ENCODE peak calls at places on chromosomes 16 and 17, in five cellular contexts. M, V, P, B and Q are unnamed samples. For H3K9me3, the result is how much of the 10 kb centered on the place peaks cover.

GRCh38 chr16:5354645-5355044 is 257.1 kb upstream of the EEF2KMT start:
- DNase-seq in M (no peak), V (no peak), B (no peak), P (no peak), Q (no peak)

GRCh38 chr17:63356275-63356905 is 89.7 kb downstream of the CYB561 start:
- DNase-seq in M (no peak), P (peak), V (no peak), B (no peak), Q (peak)

GRCh38 chr16:61263400-61263799 is 772.8 kb downstream of the CDH8 start:
- DNase-seq in M (no peak), B (no peak), P (no peak), V (no peak), Q (no peak)

GRCh38 chr17:75482098-75482943 is 25.9 kb downstream of the TMEM94 start:
- DNase-seq in M (no peak), V (no peak), P (no peak), B (no peak), Q (no peak)

GRCh38 chr17:80422981-80423380 is 8.0 kb downstream of the ENDOV start:
- DNase-seq in B (no peak), P (no peak), M (no peak), V (no peak), Q (no peak)

GRCh38 chr16:55773859-55774549 is 58.9 kb downstream of the CES1 start:
- DNase-seq in M (no peak), V (no peak), P (no peak), B (peak), Q (no peak)

GRCh38 chr17:51461578-51462004 is 201.2 kb downstream of the UTP18 start:
- DNase-seq in V (peak), B (peak), M (peak), P (peak), Q (peak)

GRCh38 chr17:74442670-74443515 is 11.0 kb downstream of the GPRC5C start:
- DNase-seq in P (no peak), V (no peak), M (no peak), B (peak), Q (no peak)

GRCh38 chr17:57987582-57988300 is at the start of gene VEZF1:
- DNase-seq in B (peak), M (peak), P (no peak), V (peak), Q (peak)

GRCh38 chr16:66517586-66518263 is 32.2 kb downstream of the TK2 start:
- DNase-seq in P (no peak), B (peak), M (no peak), V (no peak), Q (no peak)
- H3K4me3 ChIP-seq in P (no peak), B (peak), M (no peak), V (peak), Q (no peak)

GRCh38 chr17:35499548-35499947 is 37.9 kb downstream of the SLFN12L start:
- DNase-seq in P (no peak), M (no peak), B (no peak), V (no peak), Q (no peak)
- H3K9me3 ChIP-seq in P (under half), M (under half), B (under half), V (under half), Q (under half)

GRCh38 chr16:88633684-88634140 is 4.7 kb upstream of the IL17C start:
- DNase-seq in B (peak), M (peak), P (no peak), V (peak), Q (no peak)
- H3K4me3 ChIP-seq in B (no peak), M (peak), P (no peak), V (peak), Q (no peak)

GRCh38 chr17:26792486-26792885 is 501.4 kb upstream of the WSB1 start:
- DNase-seq in V (no peak), B (no peak), P (no peak), M (no peak), Q (no peak)
- H3K9me3 ChIP-seq in V (under half), B (half or more), P (half or more), M (under half), Q (under half)

GRCh38 chr16:73231379-73231778 is 183.5 kb upstream of the ZFHX3 start:
- DNase-seq in M (no peak), P (no peak), B (no peak), V (no peak), Q (no peak)

GRCh38 chr16:73230651-73231050 is 182.7 kb upstream of the ZFHX3 start:
- DNase-seq in M (no peak), B (no peak), V (no peak), P (no peak), Q (no peak)

GRCh38 chr16:73232555-73233422 is 184.9 kb upstream of the ZFHX3 start:
- DNase-seq in P (peak), M (no peak), B (peak), V (no peak), Q (peak)

GRCh38 chr16:73231969-73232554 is 184.1 kb upstream of the ZFHX3 start:
- DNase-seq in V (no peak), P (no peak), B (no peak), M (no peak), Q (no peak)

GRCh38 chr16:73233423-73233762 is 185.5 kb upstream of the ZFHX3 start:
- DNase-seq in P (no peak), V (no peak), M (no peak), B (no peak), Q (no peak)
- H3K4me3 ChIP-seq in P (peak), V (no peak), M (no peak), B (peak), Q (no peak)

GRCh38 chr16:26457061-26457460 is 609.7 kb upstream of the C16orf82 start:
- DNase-seq in V (no peak), M (no peak), P (no peak), B (no peak), Q (no peak)

GRCh38 chr16:26457896-26458295 is 608.8 kb upstream of the C16orf82 start:
- DNase-seq in M (no peak), B (no peak), V (no peak), P (no peak), Q (no peak)

GRCh38 chr16:26454102-26454501 is 612.6 kb upstream of the C16orf82 start:
- DNase-seq in M (no peak), V (no peak), P (no peak), B (no peak), Q (no peak)

GRCh38 chr16:26456074-26456473 is 610.7 kb upstream of the C16orf82 start:
- DNase-seq in M (no peak), B (no peak), V (no peak), P (no peak), Q (peak)

DNA sequence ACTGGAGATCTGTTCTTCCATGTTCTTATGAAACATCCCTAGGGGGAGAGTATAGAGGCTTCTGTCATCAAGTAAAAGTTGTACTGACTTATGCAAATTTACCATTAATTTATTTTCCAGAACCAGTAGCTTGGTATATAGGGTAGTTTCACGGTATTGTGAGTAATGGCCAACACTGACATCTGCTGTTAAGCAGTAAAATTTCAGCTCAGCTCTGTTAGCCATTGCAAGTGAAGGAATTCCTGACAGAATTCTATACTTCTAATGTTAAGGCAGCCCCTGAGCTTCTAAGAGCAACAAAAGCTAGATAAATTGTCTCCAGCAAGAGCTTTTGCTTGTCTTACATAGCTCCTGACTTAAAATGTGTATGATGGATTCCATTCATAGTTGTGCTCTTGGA is 613.5 kb upstream of the C16orf82 start:
- DNase-seq in P (no peak), M (no peak), V (no peak), B (no peak), Q (no peak)
- H3K9me3 ChIP-seq in P (under half), M (under half), V (under half), B (under half), Q (under half)

DNA sequence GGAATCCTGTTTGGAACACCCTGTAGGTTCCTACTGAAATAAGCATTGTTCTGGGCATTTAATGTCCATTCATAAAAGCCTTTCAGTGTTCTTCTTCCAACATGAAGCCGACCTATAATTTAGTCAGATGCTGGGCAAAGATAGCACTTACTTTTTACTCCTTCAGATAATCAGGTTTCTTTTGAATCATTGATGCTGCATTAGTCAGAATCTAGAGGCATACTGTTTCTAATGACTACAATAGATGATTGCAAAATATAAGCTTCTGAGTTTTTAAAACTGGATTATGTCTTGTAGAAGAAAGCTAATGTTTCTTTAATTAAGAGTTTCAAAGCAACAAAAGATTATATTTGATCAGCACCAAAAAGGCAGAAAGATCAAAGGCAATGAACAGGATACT is 16.0 kb downstream of the MMD start:
- DNase-seq in P (no peak), B (no peak), V (no peak), M (no peak), Q (no peak)
- H3K4me3 ChIP-seq in P (no peak), B (no peak), V (no peak), M (no peak), Q (no peak)

DNA sequence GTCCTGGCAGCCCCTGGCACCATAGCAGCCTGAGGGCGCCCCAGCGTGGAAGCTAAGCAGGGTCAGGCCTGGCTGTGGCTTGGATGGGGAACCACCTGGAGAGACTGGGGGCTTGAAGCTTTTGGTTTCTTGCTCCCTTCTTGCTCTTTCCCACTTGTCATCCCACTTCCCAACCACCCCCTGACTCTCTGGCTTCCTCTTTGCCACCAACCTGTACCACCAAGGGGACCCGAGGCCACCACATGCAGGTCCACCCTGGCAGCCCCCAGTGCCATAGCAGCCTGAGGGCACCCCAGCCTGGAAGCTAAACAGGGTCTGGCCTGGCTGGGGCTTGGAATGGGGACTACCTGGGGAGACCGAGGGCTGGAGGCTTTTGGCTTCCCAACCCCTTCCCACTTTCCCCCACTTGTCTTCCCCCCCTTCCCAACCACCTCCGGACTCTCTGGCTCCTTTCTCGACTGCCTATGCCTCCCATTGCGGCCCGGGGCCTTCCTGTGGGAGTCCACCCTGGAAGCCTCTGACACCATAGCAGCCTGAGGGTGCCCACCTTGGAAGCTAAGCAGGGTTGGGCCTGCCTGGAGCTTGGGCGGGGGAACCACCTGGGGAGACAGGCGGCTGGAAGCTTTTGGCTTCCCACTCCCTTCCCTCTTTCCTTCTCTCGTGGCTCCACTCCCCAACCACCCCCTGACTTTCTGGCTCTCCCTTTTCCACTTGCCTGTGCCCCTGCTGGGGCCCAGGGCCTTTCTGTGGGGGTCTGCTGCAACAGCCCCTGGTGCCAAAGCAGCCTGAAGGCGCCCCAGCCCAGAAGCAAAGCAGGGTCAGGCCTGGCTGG is 2294.4 kb downstream of the TP53TG3F start:
- DNase-seq in P (no peak), M (no peak), B (no peak), V (no peak), Q (no peak)
- H3K9me3 ChIP-seq in P (half or more), M (under half), B (under half), V (under half), Q (under half)